ENCODE peak calls at places on chromosomes 12 and 14, in eight cellular contexts. One of them, this sample, is unnamed.

GRCh38 chr12:14777271-14777670 is 26.0 kb downstream of the WBP11 start:
- DNase-seq in fibroblast of mammary gland: no peak
- DNase-seq in neural crest cell: no peak
- DNase-seq in neural progenitor cell: peak
- DNase-seq in pancreas: peak
- DNase-seq in nephron progenitor cell: no peak
- DNase-seq in astrocyte: no peak
- DNase-seq in endothelial cell: no peak
- DNase-seq in this sample: peak

GRCh38 chr12:96226401-96226800 is 32.2 kb downstream of the ELK3 start:
- DNase-seq in fibroblast of mammary gland: no peak
- DNase-seq in neural crest cell: no peak
- DNase-seq in neural progenitor cell: no peak
- DNase-seq in pancreas: no peak
- DNase-seq in nephron progenitor cell: no peak
- DNase-seq in astrocyte: no peak
- DNase-seq in endothelial cell: no peak
- DNase-seq in this sample: no peak

GRCh38 chr14:50085570-50086315 is 30.6 kb downstream of the VCPKMT start:
- DNase-seq in fibroblast of mammary gland: peak
- DNase-seq in neural crest cell: no peak
- DNase-seq in neural progenitor cell: no peak
- DNase-seq in pancreas: no peak
- DNase-seq in nephron progenitor cell: no peak
- DNase-seq in astrocyte: peak
- DNase-seq in endothelial cell: no peak
- DNase-seq in this sample: peak

GRCh38 chr14:72692678-72693077 is 201.2 kb downstream of the DPF3 start:
- DNase-seq in fibroblast of mammary gland: no peak
- DNase-seq in neural crest cell: no peak
- DNase-seq in neural progenitor cell: peak
- DNase-seq in pancreas: no peak
- DNase-seq in nephron progenitor cell: no peak
- DNase-seq in astrocyte: no peak
- DNase-seq in endothelial cell: no peak
- DNase-seq in this sample: no peak

GRCh38 chr12:53131844-53132243 is 28.6 kb downstream of the SOAT2 start:
- DNase-seq in fibroblast of mammary gland: no peak
- DNase-seq in neural crest cell: no peak
- DNase-seq in neural progenitor cell: no peak
- DNase-seq in pancreas: no peak
- DNase-seq in nephron progenitor cell: no peak
- DNase-seq in astrocyte: no peak
- DNase-seq in endothelial cell: no peak
- DNase-seq in this sample: no peak

GRCh38 chr14:65170768-65171251 is 68.5 kb upstream of the MAX start:
- DNase-seq in fibroblast of mammary gland: peak
- DNase-seq in neural crest cell: peak
- DNase-seq in neural progenitor cell: peak
- DNase-seq in pancreas: no peak
- DNase-seq in nephron progenitor cell: peak
- DNase-seq in astrocyte: peak
- DNase-seq in endothelial cell: peak
- DNase-seq in this sample: peak

GRCh38 chr14:46885566-46885965 is 234.0 kb upstream of the RPL10L start:
- DNase-seq in fibroblast of mammary gland: no peak
- DNase-seq in neural crest cell: no peak
- DNase-seq in neural progenitor cell: no peak
- DNase-seq in pancreas: no peak
- DNase-seq in nephron progenitor cell: no peak
- DNase-seq in astrocyte: no peak
- DNase-seq in endothelial cell: no peak
- DNase-seq in this sample: no peak

GRCh38 chr12:89695830-89696229 is 12.8 kb downstream of the ATP2B1 start:
- DNase-seq in fibroblast of mammary gland: no peak
- DNase-seq in neural crest cell: no peak
- DNase-seq in neural progenitor cell: no peak
- DNase-seq in pancreas: no peak
- DNase-seq in nephron progenitor cell: no peak
- DNase-seq in astrocyte: no peak
- DNase-seq in endothelial cell: no peak
- DNase-seq in this sample: no peak

GRCh38 chr12:89225401-89225800 is 126.9 kb downstream of the DUSP6 start:
- DNase-seq in fibroblast of mammary gland: peak
- DNase-seq in neural crest cell: no peak
- DNase-seq in neural progenitor cell: no peak
- DNase-seq in pancreas: no peak
- DNase-seq in nephron progenitor cell: no peak
- DNase-seq in astrocyte: peak
- DNase-seq in endothelial cell: no peak
- DNase-seq in this sample: peak

GRCh38 chr14:56176530-56176929 is 58.3 kb downstream of the PELI2 start:
- DNase-seq in fibroblast of mammary gland: no peak
- DNase-seq in neural crest cell: no peak
- DNase-seq in neural progenitor cell: no peak
- DNase-seq in pancreas: peak
- DNase-seq in nephron progenitor cell: no peak
- DNase-seq in astrocyte: no peak
- DNase-seq in endothelial cell: no peak
- DNase-seq in this sample: no peak

GRCh38 chr14:101039755-101040138 is 136.2 kb upstream of the RTL1 start:
- DNase-seq in fibroblast of mammary gland: no peak
- DNase-seq in neural crest cell: no peak
- DNase-seq in neural progenitor cell: no peak
- DNase-seq in pancreas: no peak
- DNase-seq in nephron progenitor cell: no peak
- DNase-seq in astrocyte: no peak
- DNase-seq in endothelial cell: no peak
- DNase-seq in this sample: no peak

GRCh38 chr14:74906923-74907620 is 16.0 kb downstream of the RPS6KL1 start:
- DNase-seq in fibroblast of mammary gland: no peak
- DNase-seq in neural crest cell: no peak
- DNase-seq in neural progenitor cell: no peak
- DNase-seq in pancreas: no peak
- DNase-seq in nephron progenitor cell: no peak
- DNase-seq in astrocyte: no peak
- DNase-seq in endothelial cell: no peak
- DNase-seq in this sample: no peak

GRCh38 chr12:70719672-70720420 is 82.6 kb upstream of the PTPRB start:
- DNase-seq in fibroblast of mammary gland: peak
- DNase-seq in neural crest cell: peak
- DNase-seq in neural progenitor cell: peak
- DNase-seq in pancreas: no peak
- DNase-seq in nephron progenitor cell: peak
- DNase-seq in astrocyte: peak
- DNase-seq in endothelial cell: peak
- DNase-seq in this sample: peak

GRCh38 chr12:120800665-120801064 is 75.0 kb downstream of the ACADS start:
- DNase-seq in fibroblast of mammary gland: no peak
- DNase-seq in neural crest cell: no peak
- DNase-seq in neural progenitor cell: no peak
- DNase-seq in pancreas: no peak
- DNase-seq in nephron progenitor cell: no peak
- DNase-seq in astrocyte: no peak
- DNase-seq in endothelial cell: no peak
- DNase-seq in this sample: no peak

GRCh38 chr14:31717294-31718085 is 156.3 kb downstream of the NUBPL start:
- DNase-seq in fibroblast of mammary gland: peak
- DNase-seq in neural crest cell: no peak
- DNase-seq in neural progenitor cell: no peak
- DNase-seq in pancreas: peak
- DNase-seq in nephron progenitor cell: no peak
- DNase-seq in astrocyte: no peak
- DNase-seq in endothelial cell: no peak
- DNase-seq in this sample: no peak

DNA sequence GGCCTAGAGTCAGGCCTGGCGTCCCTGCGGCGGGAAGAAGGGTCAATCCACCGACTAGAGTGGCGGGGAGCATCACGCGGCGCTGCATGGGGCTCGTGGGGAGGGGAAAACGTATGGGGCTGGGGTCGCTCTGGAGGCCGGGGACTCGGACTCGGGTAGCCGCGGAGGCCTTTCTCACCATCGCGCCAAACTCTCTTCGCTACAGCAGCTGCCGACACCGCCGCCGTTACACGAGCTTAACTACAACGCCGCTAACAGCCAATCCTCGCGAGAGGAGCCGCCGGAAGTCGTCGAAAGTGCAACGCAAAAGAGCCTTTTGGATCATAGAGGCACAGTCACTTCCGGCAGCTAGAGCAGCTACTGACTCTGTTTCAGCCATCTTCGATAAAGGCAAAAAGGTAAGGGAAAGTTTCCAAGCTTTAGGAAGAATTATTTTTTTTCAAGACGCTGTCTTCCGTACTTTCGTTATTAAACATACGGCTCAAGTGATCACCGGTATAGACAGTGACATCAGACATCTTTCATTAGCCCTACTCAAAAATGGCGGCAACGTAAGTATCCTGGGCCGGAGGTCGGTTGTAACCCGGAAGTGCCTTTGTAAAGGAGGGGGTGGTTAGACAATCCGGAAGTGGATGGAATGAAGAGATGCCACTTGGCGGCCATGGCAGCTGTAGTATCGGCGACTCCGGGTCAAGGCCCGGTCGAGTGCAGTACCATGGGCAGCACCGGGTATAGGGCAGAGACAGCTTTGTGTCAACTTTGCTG is at the start of the genes ERH and SLC39A9:
- DNase-seq in fibroblast of mammary gland: peak
- DNase-seq in neural crest cell: peak
- DNase-seq in neural progenitor cell: peak
- DNase-seq in pancreas: peak
- DNase-seq in nephron progenitor cell: peak
- DNase-seq in astrocyte: peak
- DNase-seq in endothelial cell: peak
- DNase-seq in this sample: peak
- TF ChIP-seq CTCF in fibroblast of mammary gland: no peak
- TF ChIP-seq CTCF in neural crest cell: no peak
- TF ChIP-seq CTCF in neural progenitor cell: no peak
- TF ChIP-seq CTCF in pancreas: no peak
- TF ChIP-seq CTCF in nephron progenitor cell: no peak
- TF ChIP-seq CTCF in astrocyte: no peak
- TF ChIP-seq CTCF in endothelial cell: no peak
- TF ChIP-seq CTCF in this sample: no peak

DNA sequence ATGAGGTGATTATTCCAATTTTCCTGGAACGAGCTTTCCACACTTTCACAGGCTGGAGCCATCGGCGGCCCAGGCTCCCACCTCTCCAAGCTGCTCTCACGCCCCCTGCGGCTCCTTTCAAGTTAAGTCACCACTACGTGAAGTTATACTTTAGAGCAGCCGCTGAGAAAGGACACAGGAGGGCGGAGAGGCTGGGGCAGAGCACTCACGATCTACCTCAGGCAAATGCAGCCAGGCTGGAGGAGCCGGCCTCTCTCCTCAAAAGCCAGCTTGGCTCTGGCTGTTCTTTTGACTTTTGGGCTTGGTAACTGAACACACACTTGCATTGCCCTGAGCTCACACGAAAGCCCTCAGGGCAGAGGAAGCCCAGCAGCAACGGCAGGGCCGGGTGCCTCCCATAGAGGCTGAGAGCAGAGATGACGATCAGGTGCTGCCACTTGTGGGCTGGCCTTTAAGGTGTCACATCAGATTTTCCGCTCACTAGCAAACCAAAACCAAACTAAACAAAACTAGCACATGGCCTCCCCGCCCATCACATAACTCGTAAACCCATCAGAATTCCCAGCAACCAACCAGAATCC is 75.2 kb downstream of the PITPNM2 start:
- DNase-seq in fibroblast of mammary gland: no peak
- DNase-seq in neural crest cell: peak
- DNase-seq in neural progenitor cell: peak
- DNase-seq in pancreas: no peak
- DNase-seq in nephron progenitor cell: peak
- DNase-seq in astrocyte: peak
- DNase-seq in endothelial cell: no peak
- DNase-seq in this sample: peak
- TF ChIP-seq CTCF in fibroblast of mammary gland: no peak
- TF ChIP-seq CTCF in neural crest cell: peak
- TF ChIP-seq CTCF in neural progenitor cell: no peak
- TF ChIP-seq CTCF in pancreas: no peak
- TF ChIP-seq CTCF in nephron progenitor cell: peak
- TF ChIP-seq CTCF in astrocyte: peak
- TF ChIP-seq CTCF in endothelial cell: no peak
- TF ChIP-seq CTCF in this sample: peak

DNA sequence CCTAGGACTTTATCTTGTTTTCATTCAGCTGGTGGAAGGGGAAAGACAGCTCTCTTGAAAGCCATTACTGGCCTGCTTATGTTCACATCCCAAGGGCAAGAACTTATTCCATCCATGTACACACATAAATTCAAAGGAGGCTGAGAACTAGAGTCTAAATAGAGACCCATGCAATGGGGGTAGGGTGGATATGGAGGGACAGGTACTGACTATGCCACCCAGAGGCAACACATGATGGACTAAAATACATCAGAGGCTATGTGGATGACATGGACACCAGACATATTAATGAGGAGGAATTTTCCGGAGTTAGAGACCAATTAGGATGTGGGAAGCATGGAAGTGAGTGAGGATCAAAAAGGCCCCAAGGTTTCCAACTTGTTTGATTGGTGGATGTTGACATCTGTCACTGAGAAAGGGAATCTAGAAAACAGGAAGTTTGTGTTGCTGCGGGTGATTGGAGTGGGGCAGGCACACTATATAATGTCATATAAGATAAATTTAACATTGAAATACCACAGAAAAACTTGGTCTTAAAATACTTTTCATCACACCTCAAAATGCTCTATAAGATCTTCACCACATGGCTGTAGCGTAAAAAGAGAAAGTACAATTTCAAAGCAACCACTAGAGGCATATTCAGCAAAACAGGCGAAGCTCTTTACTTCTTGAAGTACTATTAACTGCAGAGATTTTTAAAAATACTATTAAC is 130.4 kb downstream of the GRIP1 start:
- DNase-seq in fibroblast of mammary gland: no peak
- DNase-seq in neural crest cell: no peak
- DNase-seq in neural progenitor cell: peak
- DNase-seq in pancreas: no peak
- DNase-seq in nephron progenitor cell: no peak
- DNase-seq in astrocyte: no peak
- DNase-seq in endothelial cell: no peak
- DNase-seq in this sample: peak
- TF ChIP-seq CTCF in fibroblast of mammary gland: peak
- TF ChIP-seq CTCF in neural crest cell: peak
- TF ChIP-seq CTCF in neural progenitor cell: peak
- TF ChIP-seq CTCF in pancreas: no peak
- TF ChIP-seq CTCF in nephron progenitor cell: peak
- TF ChIP-seq CTCF in astrocyte: no peak
- TF ChIP-seq CTCF in endothelial cell: peak
- TF ChIP-seq CTCF in this sample: peak

DNA sequence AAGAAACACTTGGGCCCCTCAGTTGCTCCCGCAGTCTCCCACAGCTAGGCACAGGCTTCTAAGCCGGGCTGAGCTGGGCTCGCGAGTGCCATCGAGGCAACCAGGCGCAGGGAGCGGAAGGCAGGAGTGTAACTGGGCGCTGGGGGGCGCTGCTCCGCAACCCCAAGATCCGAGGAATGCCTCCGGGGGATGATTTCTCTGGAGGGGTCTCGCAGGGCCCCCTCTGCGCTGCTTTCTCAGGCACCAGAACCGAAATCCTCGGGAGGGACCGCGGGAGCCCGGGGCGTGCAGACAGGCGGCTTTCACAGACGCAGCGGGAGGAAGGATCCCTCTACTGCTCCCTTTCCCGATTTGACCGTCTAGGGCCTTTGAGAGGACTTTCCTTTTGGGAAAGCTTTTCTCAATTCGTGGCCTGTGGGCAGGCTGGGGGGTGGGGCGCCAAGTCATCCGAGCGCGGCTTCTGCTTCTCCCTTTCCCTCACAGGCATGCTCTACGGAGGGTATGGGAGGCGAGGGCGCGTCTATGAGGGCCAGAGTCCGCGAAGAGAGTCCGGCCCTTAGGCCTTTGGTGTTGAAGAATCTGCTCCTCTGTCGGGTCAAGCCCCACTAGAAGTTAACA is 4.3 kb upstream of the NKX2-1 start:
- DNase-seq in fibroblast of mammary gland: no peak
- DNase-seq in neural crest cell: no peak
- DNase-seq in neural progenitor cell: peak
- DNase-seq in pancreas: no peak
- DNase-seq in nephron progenitor cell: peak
- DNase-seq in astrocyte: no peak
- DNase-seq in endothelial cell: no peak
- DNase-seq in this sample: no peak
- TF ChIP-seq CTCF in fibroblast of mammary gland: no peak
- TF ChIP-seq CTCF in neural crest cell: peak
- TF ChIP-seq CTCF in neural progenitor cell: peak
- TF ChIP-seq CTCF in pancreas: no peak
- TF ChIP-seq CTCF in nephron progenitor cell: peak
- TF ChIP-seq CTCF in astrocyte: no peak
- TF ChIP-seq CTCF in endothelial cell: peak
- TF ChIP-seq CTCF in this sample: peak

This sample was measured in HFFc6.